ENCODE peak calls at places on chromosomes 1 and 21, in four cellular contexts. U, V, B and P are unnamed samples.

GRCh38 chr1:145990249-145991097 is 5.9 kb downstream of the TXNIP start:
- DNase-seq in U (no peak), V (no peak), B (peak), P (no peak)

GRCh38 chr1:98045211-98046030 is 124.6 kb upstream of the DPYD start:
- DNase-seq in U (peak), V (no peak), B (no peak), P (no peak)

GRCh38 chr1:155175281-155175926 is 1.8 kb downstream of the TRIM46 start:
- DNase-seq in U (no peak), V (no peak), B (no peak), P (no peak)

GRCh38 chr1:201312298-201312697 is 29.0 kb downstream of the PKP1 start:
- DNase-seq in U (no peak), V (no peak), B (no peak), P (no peak)

GRCh38 chr1:2348346-2349275 is 42.7 kb downstream of the MORN1 start:
- DNase-seq in U (no peak), V (peak), B (peak), P (no peak)

GRCh38 chr1:34407140-34407539 is 230.4 kb downstream of the C1orf94 start:
- DNase-seq in U (no peak), V (no peak), B (no peak), P (no peak)

GRCh38 chr1:33792651-33793050 is 71.2 kb upstream of the HMGB4 start:
- DNase-seq in U (no peak), V (no peak), B (no peak), P (no peak)

GRCh38 chr21:44969965-44970755 is 30.3 kb downstream of the SLX9 start:
- DNase-seq in U (peak), V (no peak), B (no peak), P (no peak)

GRCh38 chr21:45820171-45821091 is 161.1 kb upstream of the COL6A1 start:
- DNase-seq in U (peak), V (peak), B (peak), P (peak)

GRCh38 chr1:211797994-211798393 is 32.6 kb downstream of the LPGAT1 start:
- DNase-seq in U (no peak), V (no peak), B (no peak), P (no peak)

GRCh38 chr1:200625381-200625824 is 4.9 kb upstream of the KIF14 start:
- DNase-seq in U (no peak), V (no peak), B (no peak), P (no peak)

GRCh38 chr1:66553846-66554245 is 19.9 kb downstream of the SGIP1 start:
- DNase-seq in U (no peak), V (no peak), B (no peak), P (no peak)

GRCh38 chr21:45302082-45303061 is 14.7 kb upstream of the POFUT2 start:
- DNase-seq in U (peak), V (no peak), B (peak), P (peak)

GRCh38 chr1:235996048-235996785 is 68.7 kb downstream of the NID1 start:
- DNase-seq in U (no peak), V (peak), B (no peak), P (no peak)

GRCh38 chr1:62318320-62318755 is 896 bp downstream of the KANK4 start:
- DNase-seq in U (no peak), V (no peak), B (no peak), P (no peak)

GRCh38 chr21:31580866-31581276 is 78.6 kb upstream of the SOD1 start:
- DNase-seq in U (peak), V (peak), B (peak), P (peak)

GRCh38 chr1:41511239-41511540 is 26.7 kb upstream of the EDN2 start:
- DNase-seq in U (no peak), V (no peak), B (no peak), P (no peak)

GRCh38 chr1:44031051-44031899 is at the start of gene SLC6A9:
- DNase-seq in U (peak), V (peak), B (peak), P (peak)

GRCh38 chr1:212368073-212368484 is 46.6 kb downstream of the PACC1 start:
- DNase-seq in U (peak), V (peak), B (no peak), P (no peak)

GRCh38 chr1:195608883-195609282 is 999.4 kb downstream of the KCNT2 start:
- DNase-seq in U (no peak), V (no peak), B (no peak), P (no peak)

GRCh38 chr21:20443558-20444155 is 554.6 kb upstream of the NCAM2 start:
- DNase-seq in U (no peak), V (no peak), B (no peak), P (no peak)